ENCODE peak calls at places on chromosomes 16 and 17, in six cellular contexts. R, I, S, P, V and L are unnamed samples.
A peak's percentile ranks its signal among the peaks of the same experiment; 100 is the strongest.

GRCh38 chr17:27951872-27952271 is 58.7 kb upstream of the LYRM9 start:
- DNase-seq in I (no peak), P (no peak), V (no peak), S (no peak), R (no peak), L (no peak)

GRCh38 chr16:49410226-49410625 is 36.6 kb downstream of the C16orf78 start:
- DNase-seq in S (no peak), V (no peak), I (no peak), P (no peak), R (no peak), L (no peak)

GRCh38 chr16:57314161-57314785 is 29.8 kb upstream of the PLLP start:
- DNase-seq in P (no peak), S (no peak), I (no peak), R (no peak), V (no peak), L (no peak)

GRCh38 chr16:56041556-56042140 is 149.6 kb upstream of the GNAO1 start:
- DNase-seq in P (peak; percentile 2), S (no peak), R (no peak), V (no peak), I (no peak), L (peak; percentile 9)

GRCh38 chr16:1687427-1688316 is 9.6 kb downstream of the JPT2 start:
- DNase-seq in S (no peak), I (no peak), V (no peak), R (no peak), P (no peak), L (no peak)

GRCh38 chr17:74361613-74362391 is at the start of gene BTBD17:
- DNase-seq in P (peak; percentile 50), S (no peak), I (no peak), R (peak; percentile 38), V (peak; percentile 67), L (no peak)

GRCh38 chr17:55388842-55389241 is 32.8 kb downstream of the MMD start:
- DNase-seq in S (no peak), R (no peak), P (no peak), I (no peak), V (no peak), L (no peak)

GRCh38 chr16:49352923-49353322 is 20.7 kb upstream of the C16orf78 start:
- DNase-seq in R (no peak), S (no peak), V (no peak), I (no peak), P (peak; percentile 2), L (no peak)

GRCh38 chr17:3639981-3640596 is 3.5 kb downstream of the CTNS start:
- DNase-seq in V (no peak), R (no peak), P (peak; percentile 38), I (no peak), S (peak; percentile 11), L (no peak)

GRCh38 chr17:8709006-8709405 is 35.6 kb downstream of the CCDC42 start:
- DNase-seq in S (no peak), P (no peak), R (no peak), V (no peak), I (no peak), L (no peak)

GRCh38 chr17:42312285-42313130 is 24.2 kb downstream of the STAT5A start:
- DNase-seq in I (peak; percentile 91), P (peak; percentile 93), R (peak; percentile 79), V (peak; percentile 88), S (peak; percentile 60), L (peak; percentile 58)

GRCh38 chr16:4698321-4699029 is 5.1 kb downstream of the NUDT16L1 start:
- DNase-seq in P (no peak), V (no peak), I (no peak), S (no peak), R (no peak), L (no peak)

GRCh38 chr16:27646811-27647210 is 96.9 kb downstream of the KATNIP start:
- DNase-seq in I (no peak), P (no peak), S (no peak), V (no peak), R (no peak), L (no peak)

GRCh38 chr17:78844301-78845005 is 3.8 kb upstream of the USP36 start:
- DNase-seq in P (no peak), I (no peak), S (no peak), V (no peak), R (no peak), L (no peak)

GRCh38 chr16:53743149-53743566 is 39.2 kb downstream of the FTO start:
- DNase-seq in V (no peak), P (peak; percentile 44), S (no peak), I (no peak), R (no peak), L (no peak)

GRCh38 chr17:49545007-49545660 is 30.5 kb upstream of the NXPH3 start:
- DNase-seq in S (no peak), V (no peak), I (no peak), P (no peak), R (no peak), L (no peak)

GRCh38 chr17:17882182-17882581 is 45.4 kb upstream of the SREBF1 start:
- DNase-seq in R (no peak), S (no peak), I (no peak), P (no peak), V (no peak), L (no peak)

GRCh38 chr17:7903154-7904103 is 12.7 kb downstream of the RNF227 start:
- DNase-seq in S (no peak), I (no peak), V (no peak), R (no peak), P (no peak), L (no peak)

GRCh38 chr17:37742114-37742761 is 2.6 kb downstream of the HNF1B start:
- DNase-seq in P (peak; percentile 52), I (no peak), V (no peak), S (no peak), R (no peak), L (no peak)

GRCh38 chr16:31473300-31474052 is 1.5 kb downstream of the TGFB1I1 start:
- DNase-seq in S (no peak), I (no peak), R (no peak), P (no peak), V (no peak), L (no peak)

GRCh38 chr17:62965649-62966425 is at the start of gene TANC2:
- DNase-seq in S (peak; percentile 75), P (peak; percentile 93), I (peak; percentile 67), R (peak; percentile 83), V (peak; percentile 93), L (peak; percentile 83)

DNA sequence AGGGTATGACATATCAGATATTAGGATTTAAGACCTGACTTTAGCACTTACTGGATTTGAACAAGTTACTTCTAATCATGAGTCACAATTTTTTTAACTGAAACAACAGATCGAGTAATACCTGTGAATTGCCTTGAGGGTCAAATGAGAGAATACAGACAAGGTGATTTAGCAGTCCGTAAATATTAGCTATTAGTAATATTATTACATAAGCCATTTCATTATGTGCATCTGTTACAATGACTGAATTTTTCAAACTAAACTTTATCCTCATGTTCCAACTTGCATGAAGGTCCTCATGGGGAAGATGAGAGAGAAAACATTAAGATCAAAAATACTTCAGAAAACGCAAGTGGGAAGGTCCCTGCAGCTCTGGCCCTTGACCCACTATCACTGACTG is 441.9 kb downstream of the CDH11 start:
- DNase-seq in P (no peak), I (no peak), R (no peak), S (no peak), V (no peak), L (no peak)
- H3K9me3 ChIP-seq in P (peaks cover 9% of the 10 kb centered on the region), I (no peaks in the 10 kb centered on the region), R (no peaks in the 10 kb centered on the region), S (no peaks in the 10 kb centered on the region), V (peaks cover 5% of the 10 kb centered on the region), L (no peaks in the 10 kb centered on the region)

DNA sequence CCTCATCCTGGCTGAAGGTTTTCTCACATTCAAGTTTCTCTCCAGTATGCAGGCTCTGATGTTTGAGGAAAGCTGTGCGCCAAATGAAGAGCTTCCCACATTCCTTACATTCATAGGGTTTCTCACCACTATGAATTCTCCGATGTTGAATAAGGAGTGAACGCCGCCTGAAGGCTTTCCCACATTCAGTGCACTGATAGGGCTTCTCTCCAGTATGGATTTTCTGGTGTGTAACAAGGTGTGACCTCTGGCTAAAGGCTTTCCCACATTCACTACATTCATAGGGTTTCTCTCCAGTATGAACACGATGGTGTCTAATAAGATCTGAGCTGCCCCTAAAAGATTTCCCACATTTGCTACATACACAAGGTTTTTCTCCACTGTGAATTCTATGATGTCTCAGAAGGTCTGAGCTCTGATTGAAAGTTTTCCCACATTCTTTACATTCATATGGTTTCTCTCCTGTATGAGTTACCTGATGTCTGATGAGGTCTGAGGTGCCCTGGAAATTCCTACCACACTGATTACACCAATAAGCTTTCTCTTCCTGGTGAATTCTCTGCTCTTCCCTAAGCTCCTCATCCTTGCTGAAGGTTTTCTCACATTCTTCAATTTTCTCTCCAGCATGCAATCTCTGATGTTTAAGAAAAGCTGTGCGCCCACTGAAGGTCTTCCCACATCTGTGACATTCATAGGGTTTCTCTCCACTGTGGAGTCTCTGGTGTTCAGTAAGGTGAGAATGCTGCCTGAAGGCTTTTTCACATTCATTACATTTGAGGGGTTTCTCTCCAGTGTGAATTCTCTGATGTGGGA is 8.9 kb downstream of the ZNF594 start:
- DNase-seq in V (no peak), S (no peak), R (no peak), P (no peak), I (no peak), L (no peak)
- H3K9me3 ChIP-seq in V (peaks cover 100% of the 10 kb centered on the region), S (peaks cover 4% of the 10 kb centered on the region), R (peaks cover 41% of the 10 kb centered on the region), P (peaks cover 100% of the 10 kb centered on the region), I (peaks cover 99% of the 10 kb centered on the region), L (peaks cover 38% of the 10 kb centered on the region)

DNA sequence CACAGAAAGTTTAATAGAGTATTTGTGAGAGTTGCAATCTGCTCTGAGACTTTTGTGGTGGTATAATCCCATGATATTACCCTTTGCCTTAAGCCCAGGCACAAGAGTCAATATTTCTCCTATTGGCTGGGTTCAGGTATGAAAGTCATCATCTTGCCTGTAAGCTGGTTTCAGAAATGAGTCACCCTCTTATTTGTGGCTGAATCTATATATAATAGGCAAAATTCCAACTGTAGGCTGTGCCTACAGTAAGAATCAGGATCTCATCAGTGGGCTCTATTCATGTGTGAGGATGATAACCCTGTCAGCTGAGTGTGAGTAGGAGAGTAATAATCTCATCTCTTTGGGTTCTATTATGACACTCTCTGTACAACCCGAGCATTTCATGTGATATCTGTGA is 2103.1 kb downstream of the TP53TG3F start:
- DNase-seq in S (peak; percentile 7), V (no peak), I (no peak), P (no peak), R (no peak), L (no peak)
- H3K9me3 ChIP-seq in S (no peaks in the 10 kb centered on the region), V (no peaks in the 10 kb centered on the region), I (no peaks in the 10 kb centered on the region), P (no peaks in the 10 kb centered on the region), R (peaks cover 3% of the 10 kb centered on the region), L (peaks cover 4% of the 10 kb centered on the region)

GRCh38 chr16:35687071-35687470 is 2227.7 kb downstream of the TP53TG3F start:
- DNase-seq in P (no peak), I (no peak), R (no peak), S (no peak), V (no peak), L (no peak)

GRCh38 chr16:35687781-35688180 is 2228.4 kb downstream of the TP53TG3F start:
- DNase-seq in S (peak; percentile 71), I (no peak), R (no peak), V (no peak), P (no peak), L (no peak)

GRCh38 chr16:35689764-35690163 is 2230.4 kb downstream of the TP53TG3F start:
- DNase-seq in P (no peak), I (no peak), V (no peak), R (no peak), S (no peak), L (no peak)

GRCh38 chr16:35686595-35686994 is 2227.2 kb downstream of the TP53TG3F start:
- DNase-seq in V (no peak), P (no peak), I (no peak), R (no peak), S (no peak), L (no peak)

DNA sequence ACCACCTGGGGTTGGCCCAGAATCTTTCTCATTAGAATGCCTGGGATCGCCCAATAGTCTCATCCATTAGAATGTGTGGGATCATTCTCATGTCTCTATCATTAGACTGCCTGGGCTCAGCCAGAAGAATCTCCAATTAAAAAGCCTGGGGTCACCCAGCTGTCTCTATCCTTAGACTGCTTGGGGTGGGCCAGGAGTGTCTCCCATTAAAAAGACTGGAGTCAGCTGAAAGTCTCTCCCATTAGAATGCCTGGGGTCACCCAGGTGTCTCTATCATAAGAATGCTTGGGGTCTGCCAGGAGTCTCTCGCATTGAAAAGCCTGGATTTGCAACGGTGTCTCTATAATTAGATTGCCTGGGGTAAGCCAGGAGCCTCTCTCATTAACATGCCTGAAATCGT is 2225.7 kb downstream of the TP53TG3F start:
- DNase-seq in I (no peak), R (no peak), V (no peak), P (no peak), S (no peak), L (no peak)
- H3K9me3 ChIP-seq in I (peaks cover 63% of the 10 kb centered on the region), R (peaks cover 7% of the 10 kb centered on the region), V (peaks cover 8% of the 10 kb centered on the region), P (peaks cover 6% of the 10 kb centered on the region), S (no peaks in the 10 kb centered on the region), L (peaks cover 5% of the 10 kb centered on the region)